ENCODE peak calls at places on chromosomes 16 and 17, in eight cellular contexts. E, C, T, B, G, H, F and Z are unnamed samples. For H3K4me1, the result is how much of the 10 kb centered on the place peaks cover.

GRCh38 chr17:39950871-39951348 is 11.9 kb upstream of the GSDMA start:
- DNase-seq in E (peak), C (no peak), T (no peak), B (no peak), G (no peak), H (no peak), F (no peak), Z (no peak)

GRCh38 chr16:47475786-47476185 is 14.7 kb downstream of the PHKB start:
- DNase-seq in E (peak), C (no peak), T (no peak), B (no peak), G (no peak), H (no peak), F (no peak), Z (no peak)

GRCh38 chr16:81693467-81694303 is 85.4 kb upstream of the PLCG2 start:
- DNase-seq in E (no peak), C (peak), T (no peak), B (peak), G (no peak), H (peak), F (no peak), Z (peak)

GRCh38 chr16:31200821-31201510 is 1.6 kb downstream of the PYCARD start:
- DNase-seq in E (no peak), C (no peak), T (peak), B (peak), G (no peak), H (peak), F (no peak), Z (no peak)

GRCh38 chr17:41456206-41456605 is 11.0 kb downstream of the KRT32 start:
- DNase-seq in E (no peak), C (no peak), T (no peak), B (no peak), G (no peak), H (no peak), F (peak), Z (no peak)

GRCh38 chr17:50209472-50210248 is 8.2 kb upstream of the COL1A1 start:
- DNase-seq in E (peak), C (peak), T (no peak), B (peak), G (no peak), H (peak), F (no peak), Z (peak)

GRCh38 chr16:81938331-81939163 is 72.7 kb downstream of the SDR42E1 start:
- DNase-seq in E (no peak), C (no peak), T (no peak), B (no peak), G (no peak), H (no peak), F (no peak), Z (no peak)

GRCh38 chr17:80738020-80738380 is 193.4 kb downstream of the RPTOR start:
- DNase-seq in E (no peak), C (no peak), T (no peak), B (no peak), G (no peak), H (no peak), F (no peak), Z (no peak)

GRCh38 chr16:48075398-48075797 is 80.4 kb downstream of the ABCC12 start:
- DNase-seq in E (no peak), C (no peak), T (no peak), B (no peak), G (no peak), H (no peak), F (no peak), Z (no peak)

GRCh38 chr17:64077409-64077808 is 52.5 kb downstream of the ERN1 start:
- DNase-seq in E (no peak), C (peak), T (no peak), B (peak), G (no peak), H (no peak), F (no peak), Z (no peak)

GRCh38 chr17:38636054-38636453 is 30.3 kb upstream of the SRCIN1 start:
- DNase-seq in E (no peak), C (no peak), T (no peak), B (peak), G (no peak), H (no peak), F (no peak), Z (no peak)

GRCh38 chr17:17906418-17907215 is 65.6 kb downstream of the TOM1L2 start:
- DNase-seq in E (no peak), C (no peak), T (no peak), B (peak), G (no peak), H (no peak), F (no peak), Z (no peak)

GRCh38 chr16:11697319-11697718 is 29.1 kb downstream of the SNN start:
- DNase-seq in E (no peak), C (no peak), T (no peak), B (no peak), G (no peak), H (no peak), F (no peak), Z (no peak)

GRCh38 chr16:55955439-55955838 is 80.3 kb upstream of the CES5A start:
- DNase-seq in E (no peak), C (no peak), T (no peak), B (no peak), G (no peak), H (no peak), F (no peak), Z (no peak)

GRCh38 chr17:71987634-71988033 is 133.2 kb upstream of the SOX9 start:
- DNase-seq in E (no peak), C (no peak), T (no peak), B (no peak), G (no peak), H (no peak), F (no peak), Z (no peak)

GRCh38 chr17:9104370-9105041 is 83.2 kb downstream of the NTN1 start:
- DNase-seq in E (no peak), C (no peak), T (no peak), B (peak), G (no peak), H (no peak), F (no peak), Z (no peak)

GRCh38 chr16:48383877-48384304 is 1.3 kb downstream of the SIAH1 start:
- DNase-seq in E (peak), C (no peak), T (no peak), B (no peak), G (no peak), H (no peak), F (no peak), Z (no peak)

GRCh38 chr16:77234611-77235010 is 35.4 kb downstream of the SYCE1L start:
- DNase-seq in E (no peak), C (no peak), T (no peak), B (no peak), G (no peak), H (no peak), F (no peak), Z (peak)

GRCh38 chr16:14286381-14287230 is 215.5 kb downstream of the MRTFB start:
- DNase-seq in E (no peak), C (no peak), T (peak), B (peak), G (no peak), H (no peak), F (no peak), Z (no peak)

GRCh38 chr16:11341371-11341770 is 3.9 kb upstream of the RMI2 start:
- DNase-seq in E (no peak), C (no peak), T (no peak), B (no peak), G (no peak), H (no peak), F (no peak), Z (no peak)

GRCh38 chr17:7825206-7825980 is 8.6 kb upstream of the KDM6B start:
- DNase-seq in E (peak), C (no peak), T (no peak), B (peak), G (no peak), H (no peak), F (no peak), Z (no peak)

GRCh38 chr17:42273474-42274272 is 2.5 kb downstream of the STAT5B start:
- DNase-seq in E (no peak), C (no peak), T (no peak), B (no peak), G (no peak), H (no peak), F (no peak), Z (no peak)

GRCh38 chr17:42025191-42025579 is 5.3 kb downstream of the NKIRAS2 start:
- DNase-seq in E (no peak), C (no peak), T (no peak), B (no peak), G (no peak), H (no peak), F (no peak), Z (no peak)

GRCh38 chr16:14302031-14302398 is 230.9 kb downstream of the MRTFB start:
- DNase-seq in E (peak), C (peak), T (peak), B (peak), G (no peak), H (no peak), F (no peak), Z (peak)

GRCh38 chr16:50324345-50324744 is 44.4 kb downstream of the BRD7 start:
- DNase-seq in E (no peak), C (no peak), T (no peak), B (no peak), G (no peak), H (no peak), F (no peak), Z (no peak)

GRCh38 chr17:27396941-27397340 is 59.3 kb upstream of the KSR1 start:
- DNase-seq in E (no peak), C (no peak), T (no peak), B (no peak), G (no peak), H (no peak), F (no peak), Z (no peak)

GRCh38 chr16:3143189-3143588 is 8.4 kb downstream of the ZNF213 start:
- DNase-seq in E (no peak), C (peak), T (no peak), B (no peak), G (no peak), H (no peak), F (no peak), Z (no peak)

GRCh38 chr16:18945233-18945632 is 19.0 kb upstream of the SMG1 start:
- DNase-seq in E (no peak), C (no peak), T (no peak), B (no peak), G (no peak), H (no peak), F (no peak), Z (no peak)

GRCh38 chr17:10114931-10115535 is 83.4 kb downstream of the GAS7 start:
- DNase-seq in E (peak), C (peak), T (peak), B (peak), G (no peak), H (no peak), F (no peak), Z (peak)

GRCh38 chr17:19876524-19877161 is 8.9 kb upstream of the ULK2 start:
- DNase-seq in E (peak), C (peak), T (no peak), B (no peak), G (no peak), H (no peak), F (no peak), Z (no peak)

GRCh38 chr16:57764341-57765159 is 29.0 kb downstream of the KATNB1 start:
- DNase-seq in E (peak), C (peak), T (no peak), B (no peak), G (peak), H (peak), F (peak), Z (peak)

GRCh38 chr17:66373944-66374817 is 71.8 kb downstream of the PRKCA start:
- DNase-seq in E (peak), C (no peak), T (peak), B (no peak), G (no peak), H (no peak), F (no peak), Z (no peak)

GRCh38 chr17:72422505-72423285 is 301.9 kb downstream of the SOX9 start:
- DNase-seq in E (peak), C (no peak), T (peak), B (peak), G (peak), H (peak), F (no peak), Z (peak)

GRCh38 chr16:67185003-67185865 is 1.5 kb upstream of the MATCAP1 start:
- DNase-seq in E (peak), C (peak), T (peak), B (peak), G (peak), H (peak), F (no peak), Z (peak)

GRCh38 chr16:48972236-48972635 is 309.4 kb downstream of the CBLN1 start:
- DNase-seq in E (no peak), C (no peak), T (no peak), B (no peak), G (no peak), H (no peak), F (no peak), Z (no peak)

GRCh38 chr16:56357291-56357764 is 68.0 kb downstream of the AMFR start:
- DNase-seq in E (peak), C (peak), T (peak), B (peak), G (no peak), H (no peak), F (no peak), Z (no peak)

GRCh38 chr16:30997000-30997886 is 12.2 kb downstream of the HSD3B7 start:
- DNase-seq in E (peak), C (peak), T (peak), B (peak), G (peak), H (peak), F (no peak), Z (peak)

GRCh38 chr16:635573-636205 is 416 bp downstream of the METTL26 start:
- DNase-seq in E (peak), C (no peak), T (no peak), B (no peak), G (no peak), H (no peak), F (no peak), Z (no peak)
- H3K27ac ChIP-seq in E (peak), C (peak), T (peak), B (no peak), G (peak), H (peak), F (no peak), Z (no peak)

GRCh38 chr16:15811416-15811777 is 45.4 kb downstream of the MYH11 start:
- DNase-seq in E (no peak), C (no peak), T (no peak), B (peak), G (no peak), H (no peak), F (no peak), Z (no peak)
- H3K4me1 ChIP-seq in E (under half), C (under half), T (under half), B (under half), G (under half), H (under half), F (under half), Z (under half)

GRCh38 chr16:51636913-51637743 is 486.1 kb upstream of the SALL1 start:
- DNase-seq in E (no peak), C (no peak), T (no peak), B (no peak), G (no peak), H (peak), F (peak), Z (no peak)
- H3K27ac ChIP-seq in E (no peak), C (no peak), T (no peak), B (no peak), G (no peak), H (peak), F (no peak), Z (no peak)

DNA sequence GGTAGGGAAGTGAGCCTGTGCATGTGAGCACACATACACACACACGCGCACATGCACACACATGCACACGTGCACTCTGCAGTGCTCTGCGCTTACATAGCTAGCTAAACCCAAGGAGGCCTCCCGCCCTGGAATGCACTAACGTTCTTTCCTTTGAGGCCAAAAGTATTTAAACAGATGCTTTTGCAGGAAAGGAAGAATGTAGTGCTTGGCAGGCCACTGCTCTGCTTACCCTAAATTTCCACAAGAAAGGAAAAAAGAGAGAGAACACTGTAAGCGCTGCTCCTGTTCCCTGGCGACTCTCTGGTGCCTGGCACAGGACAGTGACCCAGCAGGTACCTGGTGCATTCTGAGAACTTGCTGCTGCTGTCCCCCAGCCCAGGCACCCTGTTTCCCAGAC is 31.3 kb upstream of the MRPS23 start:
- DNase-seq in E (no peak), C (peak), T (no peak), B (no peak), G (no peak), H (no peak), F (no peak), Z (peak)
- H3K4me1 ChIP-seq in E (under half), C (under half), T (under half), B (under half), G (half or more), H (under half), F (under half), Z (half or more)

DNA sequence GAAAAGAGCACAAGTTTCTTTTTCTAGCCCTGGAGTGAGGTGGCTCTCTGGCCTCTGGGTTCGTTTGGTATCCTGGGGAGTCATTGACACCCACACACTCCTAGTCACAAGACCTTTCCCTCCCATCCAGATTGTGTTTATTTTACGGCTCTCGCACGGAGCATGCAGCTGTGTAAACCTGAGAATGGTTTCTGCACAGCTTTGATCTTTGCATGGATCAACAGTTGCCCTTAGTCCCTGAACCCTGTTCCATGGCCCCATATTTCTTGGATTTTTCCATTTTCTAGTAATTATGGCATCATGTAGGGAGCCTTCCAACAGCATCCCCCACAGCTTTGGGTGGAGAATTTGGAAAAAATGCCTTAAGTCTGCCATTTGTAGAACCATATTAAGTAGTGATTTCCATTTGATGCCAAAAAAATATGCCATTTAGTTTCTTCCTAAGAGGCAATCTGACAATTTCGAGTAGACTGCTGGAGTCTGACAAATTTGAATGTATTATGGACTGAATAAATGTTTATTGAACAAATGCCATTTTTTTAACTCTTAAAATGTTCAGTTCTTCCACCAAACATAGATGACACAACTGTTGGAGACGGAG is 197.7 kb downstream of the WWOX start:
- DNase-seq in E (no peak), C (no peak), T (no peak), B (no peak), G (no peak), H (no peak), F (no peak), Z (no peak)
- H3K27ac ChIP-seq in E (no peak), C (no peak), T (no peak), B (no peak), G (no peak), H (no peak), F (no peak), Z (no peak)

DNA sequence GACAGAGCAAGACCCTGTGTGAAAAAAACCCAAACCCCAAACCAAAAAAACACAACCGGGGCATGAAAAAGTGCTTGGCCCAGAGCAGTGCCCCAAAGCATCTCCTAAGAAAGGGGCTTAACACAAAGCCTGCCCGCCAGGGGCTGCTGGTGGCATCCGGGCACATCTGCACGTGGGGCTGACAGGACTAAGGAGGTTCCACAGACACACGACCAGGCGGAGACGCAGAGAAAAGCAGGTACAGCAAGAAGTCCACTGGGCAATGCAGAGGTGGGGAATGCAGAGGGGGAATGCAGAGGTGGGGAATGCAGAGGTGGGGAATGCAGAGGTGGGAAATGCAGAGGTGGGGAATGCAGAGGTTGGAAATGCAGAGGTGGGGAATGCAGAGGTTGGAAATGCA is 109.2 kb downstream of the ZNF778 start:
- DNase-seq in E (no peak), C (peak), T (no peak), B (peak), G (no peak), H (peak), F (no peak), Z (no peak)
- H3K4me1 ChIP-seq in E (half or more), C (half or more), T (under half), B (under half), G (half or more), H (half or more), F (under half), Z (half or more)